ENCODE peak calls at places on chromosomes 13 and 19, in six cellular contexts. One of them, this sample, is unnamed.

GRCh38 chr19:6014551-6015135 is 36.7 kb upstream of the RANBP3 start:
- DNase-seq in SK-N-SH: peak; percentile 20
- DNase-seq in K562: no peak
- DNase-seq in HCT116: no peak
- DNase-seq in H1: no peak
- DNase-seq in HepG2: no peak
- DNase-seq in this sample: no peak

GRCh38 chr13:110450016-110450900 is 111.3 kb downstream of the RAB20 start:
- DNase-seq in SK-N-SH: no peak
- DNase-seq in K562: no peak
- DNase-seq in HCT116: no peak
- DNase-seq in H1: no peak
- DNase-seq in HepG2: no peak
- DNase-seq in this sample: no peak

GRCh38 chr19:10003271-10003670 is 7.0 kb downstream of the COL5A3 start:
- DNase-seq in SK-N-SH: no peak
- DNase-seq in K562: no peak
- DNase-seq in HCT116: no peak
- DNase-seq in H1: no peak
- DNase-seq in HepG2: no peak
- DNase-seq in this sample: no peak

GRCh38 chr13:61084983-61085382 is 330.7 kb downstream of the PCDH20 start:
- DNase-seq in SK-N-SH: no peak
- DNase-seq in K562: no peak
- DNase-seq in HCT116: no peak
- DNase-seq in H1: no peak
- DNase-seq in HepG2: no peak
- DNase-seq in this sample: no peak

GRCh38 chr13:32468502-32469147 is 40.7 kb upstream of the N4BP2L1 start:
- DNase-seq in SK-N-SH: no peak
- DNase-seq in K562: no peak
- DNase-seq in HCT116: no peak
- DNase-seq in H1: no peak
- DNase-seq in HepG2: no peak
- DNase-seq in this sample: no peak

GRCh38 chr19:20999731-21000352 is 20.6 kb upstream of the ZNF430 start:
- DNase-seq in SK-N-SH: peak; percentile 95
- DNase-seq in K562: peak; percentile 70
- DNase-seq in HCT116: no peak
- DNase-seq in H1: peak; percentile 92
- DNase-seq in HepG2: no peak
- DNase-seq in this sample: peak; percentile 98

GRCh38 chr13:110123041-110123809 is 183.7 kb downstream of the COL4A1 start:
- DNase-seq in SK-N-SH: no peak
- DNase-seq in K562: no peak
- DNase-seq in HCT116: no peak
- DNase-seq in H1: no peak
- DNase-seq in HepG2: no peak
- DNase-seq in this sample: no peak

GRCh38 chr13:24660023-24660806 is 20.0 kb upstream of the ATP12A start:
- DNase-seq in SK-N-SH: peak; percentile 44
- DNase-seq in K562: no peak
- DNase-seq in HCT116: no peak
- DNase-seq in H1: no peak
- DNase-seq in HepG2: no peak
- DNase-seq in this sample: no peak

GRCh38 chr19:29927944-29928669 is 13.9 kb upstream of the URI1 start:
- DNase-seq in SK-N-SH: no peak
- DNase-seq in K562: peak; percentile 20
- DNase-seq in HCT116: no peak
- DNase-seq in H1: no peak
- DNase-seq in HepG2: peak; percentile 58
- DNase-seq in this sample: no peak

GRCh38 chr19:50315773-50316448 is 13.3 kb downstream of the KCNC3 start:
- DNase-seq in SK-N-SH: peak; percentile 84
- DNase-seq in K562: peak; percentile 61
- DNase-seq in HCT116: no peak
- DNase-seq in H1: no peak
- DNase-seq in HepG2: no peak
- DNase-seq in this sample: no peak

GRCh38 chr13:64928704-64929499 is 2301.2 kb downstream of the PCDH9 start:
- DNase-seq in SK-N-SH: no peak
- DNase-seq in K562: no peak
- DNase-seq in HCT116: peak; percentile 42
- DNase-seq in H1: no peak
- DNase-seq in HepG2: no peak
- DNase-seq in this sample: no peak

GRCh38 chr13:82739881-82740280 is 1142.4 kb downstream of the SLITRK1 start:
- DNase-seq in SK-N-SH: no peak
- DNase-seq in K562: no peak
- DNase-seq in HCT116: no peak
- DNase-seq in H1: no peak
- DNase-seq in HepG2: no peak
- DNase-seq in this sample: peak; percentile 25

GRCh38 chr13:50676602-50677001 is 166.9 kb downstream of the DLEU7 start:
- DNase-seq in SK-N-SH: no peak
- DNase-seq in K562: no peak
- DNase-seq in HCT116: no peak
- DNase-seq in H1: no peak
- DNase-seq in HepG2: no peak
- DNase-seq in this sample: no peak

GRCh38 chr19:5137571-5138124 is 168.7 kb downstream of the KDM4B start:
- DNase-seq in SK-N-SH: peak; percentile 69
- DNase-seq in K562: no peak
- DNase-seq in HCT116: no peak
- DNase-seq in H1: peak; percentile 66
- DNase-seq in HepG2: no peak
- DNase-seq in this sample: no peak

GRCh38 chr13:61170791-61171330 is 244.8 kb downstream of the PCDH20 start:
- DNase-seq in SK-N-SH: no peak
- DNase-seq in K562: no peak
- DNase-seq in HCT116: no peak
- DNase-seq in H1: no peak
- DNase-seq in HepG2: no peak
- DNase-seq in this sample: no peak

GRCh38 chr13:21359855-21360254 is 99.2 kb downstream of the ZDHHC20 start:
- DNase-seq in SK-N-SH: no peak
- DNase-seq in K562: no peak
- DNase-seq in HCT116: no peak
- DNase-seq in H1: no peak
- DNase-seq in HepG2: no peak
- DNase-seq in this sample: no peak

GRCh38 chr13:35978607-35979316 is 152.4 kb downstream of the DCLK1 start:
- DNase-seq in SK-N-SH: peak; percentile 54
- DNase-seq in K562: peak; percentile 36
- DNase-seq in HCT116: peak; percentile 29
- DNase-seq in H1: no peak
- DNase-seq in HepG2: peak; percentile 42
- DNase-seq in this sample: peak; percentile 63

GRCh38 chr13:99237981-99238662 is 20.1 kb downstream of the GPR18 start:
- DNase-seq in SK-N-SH: no peak
- DNase-seq in K562: no peak
- DNase-seq in HCT116: no peak
- DNase-seq in H1: no peak
- DNase-seq in HepG2: no peak
- DNase-seq in this sample: no peak
- TF ChIP-seq JUND in SK-N-SH: no peak
- TF ChIP-seq JUND in K562: no peak
- TF ChIP-seq JUND in HCT116: no peak
- TF ChIP-seq JUND in H1: no peak
- TF ChIP-seq JUND in HepG2: no peak
- TF ChIP-seq JUND in this sample: no peak

DNA sequence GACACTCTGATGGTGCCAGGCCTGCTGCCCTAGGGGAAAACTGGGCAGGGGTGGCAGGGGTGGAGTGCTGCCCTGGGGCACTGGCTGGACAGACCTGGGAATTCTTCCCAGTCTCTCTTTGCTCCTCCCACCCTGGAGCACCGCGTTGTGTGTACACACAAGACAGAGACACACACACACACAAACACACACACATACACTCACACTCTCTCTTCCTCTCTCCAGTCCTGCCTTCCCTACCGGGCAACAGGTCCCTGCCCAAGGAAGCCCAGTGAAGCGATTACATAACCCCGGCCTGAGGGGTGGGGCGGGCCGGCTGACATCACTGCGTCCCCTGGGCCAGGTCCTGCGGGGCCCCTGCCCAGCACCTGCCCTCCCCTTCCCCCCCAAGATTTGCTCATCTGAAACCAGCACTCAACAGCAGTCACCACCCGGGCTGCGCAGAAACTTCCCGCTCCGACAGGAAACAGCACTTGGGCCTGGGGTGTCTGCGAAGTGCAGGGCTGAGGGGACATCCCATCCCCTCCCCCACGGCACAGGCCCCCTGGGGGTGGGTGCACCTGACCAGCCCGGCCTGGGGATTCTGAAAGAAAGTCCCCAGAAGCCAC is 1.2 kb downstream of the MKNK2 start:
- DNase-seq in SK-N-SH: peak; percentile 71
- DNase-seq in K562: peak; percentile 53
- DNase-seq in HCT116: no peak
- DNase-seq in H1: no peak
- DNase-seq in HepG2: peak; percentile 75
- DNase-seq in this sample: peak; percentile 43
- TF ChIP-seq JUND in SK-N-SH: no peak
- TF ChIP-seq JUND in K562: no peak
- TF ChIP-seq JUND in HCT116: no peak
- TF ChIP-seq JUND in H1: no peak
- TF ChIP-seq JUND in HepG2: no peak
- TF ChIP-seq JUND in this sample: no peak

GRCh38 chr19:52065399-52065798 is 16.8 kb upstream of the ZNF432 start:
- DNase-seq in SK-N-SH: no peak
- DNase-seq in K562: no peak
- DNase-seq in HCT116: no peak
- DNase-seq in H1: no peak
- DNase-seq in HepG2: no peak
- DNase-seq in this sample: no peak

GRCh38 chr19:52069653-52070052 is 21.0 kb upstream of the ZNF432 start:
- DNase-seq in SK-N-SH: no peak
- DNase-seq in K562: no peak
- DNase-seq in HCT116: no peak
- DNase-seq in H1: no peak
- DNase-seq in HepG2: no peak
- DNase-seq in this sample: no peak

GRCh38 chr19:52066258-52066866 is 17.7 kb upstream of the ZNF432 start:
- DNase-seq in SK-N-SH: no peak
- DNase-seq in K562: no peak
- DNase-seq in HCT116: no peak
- DNase-seq in H1: no peak
- DNase-seq in HepG2: no peak
- DNase-seq in this sample: no peak

DNA sequence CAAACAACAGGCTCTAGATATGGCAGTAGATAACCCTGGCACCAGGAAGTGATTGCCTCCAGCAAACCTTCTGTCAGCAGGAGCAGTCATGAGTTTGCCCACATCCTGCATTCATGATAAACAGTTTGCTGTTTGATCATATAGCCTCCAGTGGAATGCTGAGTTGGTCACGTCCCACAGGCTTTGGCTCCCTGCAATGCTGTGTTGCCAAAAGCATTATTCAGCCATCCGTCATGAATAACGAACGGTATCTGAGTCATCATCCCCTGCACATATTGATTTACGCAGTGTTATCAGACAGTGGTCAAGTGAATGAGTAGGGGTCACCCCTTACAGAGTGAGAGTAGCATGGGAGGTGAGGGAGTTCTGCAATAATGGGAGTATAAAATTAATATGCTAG is 21.9 kb upstream of the ZNF432 start:
- DNase-seq in SK-N-SH: no peak
- DNase-seq in K562: no peak
- DNase-seq in HCT116: no peak
- DNase-seq in H1: no peak
- DNase-seq in HepG2: no peak
- DNase-seq in this sample: no peak
- TF ChIP-seq JUND in SK-N-SH: no peak
- TF ChIP-seq JUND in K562: no peak
- TF ChIP-seq JUND in HCT116: no peak
- TF ChIP-seq JUND in H1: no peak
- TF ChIP-seq JUND in HepG2: no peak
- TF ChIP-seq JUND in this sample: no peak

DNA sequence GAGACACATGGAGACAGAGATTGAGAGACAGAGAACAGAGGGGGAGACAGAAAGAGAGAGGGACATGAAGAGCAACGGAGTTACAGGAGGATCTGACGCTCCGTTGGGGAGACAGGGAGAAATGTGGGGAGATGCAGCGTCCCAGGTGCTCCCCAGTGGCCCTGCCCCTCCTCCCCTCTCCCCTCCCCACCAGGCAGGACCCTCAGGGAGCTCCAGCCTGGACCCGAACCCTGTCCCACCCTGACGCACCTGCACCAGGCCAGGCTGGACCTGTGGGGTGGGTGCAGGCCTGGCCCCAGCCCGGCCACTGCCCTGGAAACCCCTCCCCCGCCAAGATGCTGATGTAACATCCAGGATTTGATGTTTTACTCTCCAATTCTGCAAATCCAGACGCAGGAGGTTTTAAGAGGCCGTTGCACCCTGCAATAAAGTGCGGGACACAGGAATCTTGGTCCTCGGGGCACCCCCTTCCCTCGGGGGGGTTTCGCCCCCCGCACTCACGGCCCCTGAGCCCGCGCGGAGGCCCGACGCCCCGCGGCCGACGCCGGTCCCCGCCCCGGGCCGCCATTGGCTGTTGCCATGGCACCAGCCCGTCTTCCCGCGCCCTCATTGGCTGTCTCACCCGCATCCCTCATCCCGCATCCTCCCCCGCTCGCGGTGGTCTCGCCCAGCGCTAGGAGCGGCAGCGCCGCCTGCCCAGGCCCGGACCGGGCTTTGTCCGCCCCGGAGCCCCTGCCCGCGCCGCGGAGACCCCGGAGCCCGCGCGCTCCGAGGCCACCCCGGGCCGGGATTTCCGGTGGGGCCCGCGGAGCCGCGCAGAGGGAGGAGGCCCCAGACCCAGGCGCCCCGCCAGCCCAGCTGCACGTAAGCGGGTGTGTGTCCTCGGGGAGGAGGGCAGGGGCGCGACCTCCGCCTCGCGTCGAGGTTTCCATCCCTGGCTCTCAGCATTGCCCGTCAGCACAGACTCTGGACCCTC is at the start of gene APC2:
- DNase-seq in SK-N-SH: peak; percentile 97
- DNase-seq in K562: peak; percentile 93
- DNase-seq in HCT116: no peak
- DNase-seq in H1: no peak
- DNase-seq in HepG2: no peak
- DNase-seq in this sample: no peak
- TF ChIP-seq JUND in SK-N-SH: no peak
- TF ChIP-seq JUND in K562: no peak
- TF ChIP-seq JUND in HCT116: no peak
- TF ChIP-seq JUND in H1: peak; percentile 9
- TF ChIP-seq JUND in HepG2: no peak
- TF ChIP-seq JUND in this sample: no peak

This sample was measured in T47D.